ENCODE peak calls at places on chromosomes 1 and 21, in five cellular contexts. J is upper lobe of right lung, H is MM.1S, D is body of pancreas, Q is cardiac muscle cell. G is an unnamed sample. For H3K27me3, the result is how much of the 10 kb centered on the place peaks cover.

GRCh38 chr1:34924759-34925555 is 4.5 kb downstream of the DLGAP3 start:
- DNase-seq in J (peak), H (peak), D (peak), Q (peak), G (peak)

GRCh38 chr1:235017719-235018118 is 110.9 kb downstream of the TOMM20 start:
- DNase-seq in J (no peak), H (no peak), D (no peak), Q (no peak), G (no peak)

GRCh38 chr1:9413877-9414213 is 121.2 kb downstream of the SPSB1 start:
- DNase-seq in J (peak), H (no peak), D (no peak), Q (no peak), G (no peak)

GRCh38 chr21:17925900-17926299 is 106.7 kb upstream of the C21orf91 start:
- DNase-seq in J (no peak), H (peak), D (no peak), Q (peak), G (no peak)

GRCh38 chr1:50271337-50271736 is 151.9 kb downstream of the DMRTA2 start:
- DNase-seq in J (no peak), H (no peak), D (no peak), Q (no peak), G (no peak)

GRCh38 chr1:164596149-164596548 is 37.2 kb downstream of the PBX1 start:
- DNase-seq in J (no peak), H (no peak), D (no peak), Q (no peak), G (no peak)

GRCh38 chr21:45091540-45092322 is 17.4 kb downstream of the ADARB1 start:
- DNase-seq in J (no peak), H (no peak), D (no peak), Q (peak), G (no peak)

GRCh38 chr1:6581561-6582305 is 1.9 kb downstream of the ZBTB48 start:
- DNase-seq in J (peak), H (no peak), D (no peak), Q (no peak), G (no peak)

GRCh38 chr21:29634410-29634809 is 305.4 kb downstream of the GRIK1 start:
- DNase-seq in J (no peak), H (no peak), D (no peak), Q (no peak), G (no peak)

GRCh38 chr1:111748618-111749337 is 6.9 kb upstream of the DDX20 start:
- DNase-seq in J (no peak), H (no peak), D (no peak), Q (no peak), G (no peak)

GRCh38 chr1:206909167-206909882 is 12.1 kb downstream of the IL24 start:
- DNase-seq in J (peak), H (no peak), D (peak), Q (no peak), G (peak)

GRCh38 chr1:39385067-39385988 is 106.1 kb upstream of the BMP8A start:
- DNase-seq in J (no peak), H (no peak), D (no peak), Q (no peak), G (no peak)

GRCh38 chr1:98086796-98087195 is 166.0 kb upstream of the DPYD start:
- DNase-seq in J (no peak), H (no peak), D (no peak), Q (peak), G (no peak)

GRCh38 chr1:34711936-34712688 is 42.7 kb upstream of the GJB5 start:
- DNase-seq in J (no peak), H (no peak), D (no peak), Q (no peak), G (no peak)

GRCh38 chr1:14924012-14924452 is 229.5 kb upstream of the TMEM51 start:
- DNase-seq in J (peak), H (peak), D (peak), Q (peak), G (peak)

GRCh38 chr1:63713627-63714481 is 60.0 kb upstream of the ROR1 start:
- DNase-seq in J (no peak), H (peak), D (no peak), Q (peak), G (no peak)

GRCh38 chr1:220300442-220301121 is 28.3 kb upstream of the RAB3GAP2 start:
- DNase-seq in J (peak), H (peak), D (peak), Q (peak), G (no peak)

GRCh38 chr21:21085206-21085605 is 87.0 kb downstream of the NCAM2 start:
- DNase-seq in J (no peak), H (no peak), D (no peak), Q (no peak), G (no peak)

GRCh38 chr1:248622491-248623106 is 12.3 kb downstream of the OR2T11 start:
- DNase-seq in J (no peak), H (peak), D (no peak), Q (peak), G (peak)

GRCh38 chr1:223556414-223557124 is 108.9 kb downstream of the CAPN8 start:
- DNase-seq in J (peak), H (peak), D (peak), Q (peak), G (no peak)

GRCh38 chr1:32743380-32744062 is 41.0 kb upstream of the SYNC start:
- DNase-seq in J (no peak), H (no peak), D (peak), Q (no peak), G (no peak)

GRCh38 chr21:24470852-24471251 is 1136.4 kb downstream of the MRPL39 start:
- DNase-seq in J (no peak), H (no peak), D (no peak), Q (no peak), G (no peak)

GRCh38 chr1:156386949-156387898 is 18.2 kb downstream of the RHBG start:
- DNase-seq in J (no peak), H (no peak), D (no peak), Q (no peak), G (no peak)

GRCh38 chr1:234120327-234120944 is 216.0 kb downstream of the SLC35F3 start:
- DNase-seq in J (no peak), H (no peak), D (no peak), Q (no peak), G (no peak)

GRCh38 chr1:1182491-1183220 is 9.0 kb downstream of the TTLL10 start:
- DNase-seq in J (no peak), H (no peak), D (no peak), Q (no peak), G (no peak)

GRCh38 chr21:37564341-37564923 is 197.9 kb downstream of the DYRK1A start:
- DNase-seq in J (peak), H (peak), D (peak), Q (peak), G (peak)

GRCh38 chr1:193456883-193457282 is 270.5 kb upstream of the B3GALT2 start:
- DNase-seq in J (no peak), H (peak), D (no peak), Q (peak), G (no peak)

GRCh38 chr1:19122668-19123067 is 87.4 kb downstream of the UBR4 start:
- DNase-seq in J (no peak), H (no peak), D (no peak), Q (peak), G (no peak)

GRCh38 chr1:30816211-30817082 is 58.9 kb upstream of the LAPTM5 start:
- DNase-seq in J (no peak), H (no peak), D (peak), Q (peak), G (no peak)

GRCh38 chr1:203915811-203916210 is 54.4 kb downstream of the SNRPE start:
- DNase-seq in J (no peak), H (no peak), D (no peak), Q (no peak), G (no peak)

GRCh38 chr21:15191342-15191741 is 126.5 kb upstream of the NRIP1 start:
- DNase-seq in J (no peak), H (no peak), D (no peak), Q (no peak), G (no peak)

GRCh38 chr1:23591460-23592208 is 32.3 kb upstream of the ID3 start:
- DNase-seq in J (no peak), H (no peak), D (no peak), Q (no peak), G (no peak)

GRCh38 chr1:96882096-96882495 is 160.5 kb downstream of the PTBP2 start:
- DNase-seq in J (no peak), H (no peak), D (no peak), Q (peak), G (no peak)

GRCh38 chr1:16119926-16120325 is 35.9 kb downstream of the EPHA2 start:
- DNase-seq in J (no peak), H (no peak), D (no peak), Q (no peak), G (no peak)

GRCh38 chr1:24927886-24928630 is 2.0 kb downstream of the RUNX3 start:
- DNase-seq in J (no peak), H (no peak), D (no peak), Q (peak), G (no peak)

GRCh38 chr1:24925082-24925779 is 4.8 kb downstream of the RUNX3 start:
- DNase-seq in J (no peak), H (no peak), D (no peak), Q (no peak), G (peak)

GRCh38 chr1:24927473-24927872 is 2.6 kb downstream of the RUNX3 start:
- DNase-seq in J (no peak), H (no peak), D (no peak), Q (no peak), G (no peak)

GRCh38 chr1:24925963-24926362 is 4.1 kb downstream of the RUNX3 start:
- DNase-seq in J (no peak), H (no peak), D (no peak), Q (no peak), G (no peak)

GRCh38 chr1:24926596-24927249 is 3.4 kb downstream of the RUNX3 start:
- DNase-seq in J (no peak), H (no peak), D (no peak), Q (peak), G (no peak)
- H3K27me3 ChIP-seq in J (half or more), H (under half), D (under half), Q (half or more), G (under half)

GRCh38 chr1:85611856-85612255 is 31.3 kb downstream of the CCN1 start:
- DNase-seq in J (peak), H (no peak), D (peak), Q (peak), G (no peak)

GRCh38 chr1:85609976-85610375 is 29.4 kb downstream of the CCN1 start:
- DNase-seq in J (no peak), H (no peak), D (no peak), Q (no peak), G (no peak)

GRCh38 chr1:85608851-85609250 is 28.3 kb downstream of the CCN1 start:
- DNase-seq in J (no peak), H (no peak), D (no peak), Q (no peak), G (no peak)

GRCh38 chr1:85612704-85613361 is 32.3 kb downstream of the CCN1 start:
- DNase-seq in J (no peak), H (peak), D (peak), Q (peak), G (no peak)

GRCh38 chr1:85611390-85611789 is 30.8 kb downstream of the CCN1 start:
- DNase-seq in J (no peak), H (no peak), D (no peak), Q (peak), G (no peak)
- H3K27ac ChIP-seq in J (peak), H (no peak), D (peak), Q (peak), G (no peak)

GRCh38 chr1:175704621-175705020 is 38.8 kb downstream of the TNR start:
- DNase-seq in J (no peak), H (no peak), D (no peak), Q (no peak), G (no peak)

GRCh38 chr1:175702079-175702795 is 41.2 kb downstream of the TNR start:
- DNase-seq in J (no peak), H (no peak), D (no peak), Q (no peak), G (no peak)

DNA sequence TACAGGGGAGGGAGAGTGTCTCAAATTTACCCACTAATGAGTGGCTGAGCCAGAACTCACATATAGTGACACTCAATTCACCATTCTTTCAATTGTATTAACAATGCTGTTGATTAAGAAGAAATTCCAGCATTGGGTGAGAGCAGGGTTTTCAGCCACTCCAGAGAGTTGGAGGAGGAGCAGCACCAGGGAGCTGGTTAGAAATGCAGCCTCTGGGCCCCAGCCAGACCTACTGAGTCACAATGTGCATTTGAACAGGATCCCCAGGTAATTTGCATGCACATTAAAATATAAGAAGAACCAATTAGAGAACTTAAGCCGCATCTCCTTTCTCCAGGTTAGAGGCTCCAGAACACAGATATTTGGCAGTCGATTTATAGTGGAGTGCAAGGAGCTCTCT is 41.8 kb downstream of the TNR start:
- DNase-seq in J (no peak), H (no peak), D (no peak), Q (no peak), G (no peak)
- H3K4me3 ChIP-seq in J (no peak), H (no peak), D (no peak), Q (no peak), G (no peak)

GRCh38 chr21:46096997-46097825 is 701 bp upstream of the COL6A2 start:
- DNase-seq in J (peak), H (no peak), D (peak), Q (no peak), G (peak)

GRCh38 chr21:46095106-46095719 is 2.7 kb upstream of the COL6A2 start:
- DNase-seq in J (peak), H (no peak), D (no peak), Q (no peak), G (no peak)

GRCh38 chr21:46096596-46096981 is 1.3 kb upstream of the COL6A2 start:
- DNase-seq in J (no peak), H (no peak), D (no peak), Q (no peak), G (no peak)

GRCh38 chr21:46094401-46095105 is 3.4 kb upstream of the COL6A2 start:
- DNase-seq in J (peak), H (no peak), D (no peak), Q (no peak), G (no peak)

GRCh38 chr21:46095814-46096595 is 1.9 kb upstream of the COL6A2 start:
- DNase-seq in J (peak), H (no peak), D (no peak), Q (no peak), G (peak)
- H3K27me3 ChIP-seq in J (under half), H (half or more), D (under half), Q (under half), G (under half)

GRCh38 chr1:161092621-161093028 is 3.3 kb upstream of the NECTIN4 start:
- DNase-seq in J (no peak), H (no peak), D (no peak), Q (no peak), G (no peak)
- H3K27ac ChIP-seq in J (no peak), H (no peak), D (no peak), Q (no peak), G (no peak)

GRCh38 chr1:44675186-44675585 is 672 bp downstream of the ARMH1 start:
- DNase-seq in J (peak), H (no peak), D (no peak), Q (no peak), G (no peak)
- H3K4me3 ChIP-seq in J (peak), H (peak), D (no peak), Q (peak), G (peak)

GRCh38 chr21:30900881-30901280 is 19.5 kb upstream of the KRTAP11-1 start:
- DNase-seq in J (no peak), H (no peak), D (no peak), Q (no peak), G (no peak)
- H3K27me3 ChIP-seq in J (under half), H (under half), D (under half), Q (under half), G (under half)

GRCh38 chr1:79787631-79788030 is 781.1 kb upstream of the ADGRL4 start:
- DNase-seq in J (no peak), H (no peak), D (no peak), Q (no peak), G (no peak)

GRCh38 chr1:79791488-79792211 is 785.1 kb upstream of the ADGRL4 start:
- DNase-seq in J (no peak), H (no peak), D (no peak), Q (peak), G (no peak)

GRCh38 chr1:79781261-79781660 is 774.7 kb upstream of the ADGRL4 start:
- DNase-seq in J (no peak), H (no peak), D (no peak), Q (no peak), G (no peak)

GRCh38 chr1:79790950-79791349 is 784.4 kb upstream of the ADGRL4 start:
- DNase-seq in J (no peak), H (no peak), D (no peak), Q (peak), G (no peak)

DNA sequence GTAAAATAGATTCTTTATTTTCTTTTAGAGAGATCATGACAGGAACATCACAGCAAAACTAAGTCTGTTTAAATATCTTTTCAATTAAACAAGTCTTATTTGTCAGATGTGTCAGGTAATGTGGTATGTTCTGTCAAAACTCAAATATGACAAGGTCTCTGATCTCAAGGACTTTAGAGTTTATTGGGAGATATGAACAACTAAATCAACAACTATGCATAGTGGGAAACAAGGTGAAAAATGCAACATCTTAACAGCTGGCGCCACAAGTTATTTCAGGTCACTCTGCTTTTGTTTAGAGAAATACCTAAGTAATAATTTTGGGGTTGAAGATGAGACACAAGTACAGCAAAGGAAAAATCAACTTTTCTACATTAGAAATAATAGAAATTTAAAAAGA is 779.4 kb upstream of the ADGRL4 start:
- DNase-seq in J (no peak), H (no peak), D (no peak), Q (no peak), G (no peak)
- H3K27ac ChIP-seq in J (no peak), H (no peak), D (peak), Q (no peak), G (no peak)

GRCh38 chr1:101164776-101165175 is 72.0 kb upstream of the S1PR1 start:
- DNase-seq in J (no peak), H (no peak), D (no peak), Q (no peak), G (no peak)
- H3K4me3 ChIP-seq in J (no peak), H (no peak), D (no peak), Q (no peak), G (no peak)

GRCh38 chr21:9755611-9756010 is 765.8 kb upstream of the TPTE start:
- DNase-seq in J (no peak), H (no peak), D (no peak), Q (no peak), G (no peak)

GRCh38 chr21:9758888-9759287 is 762.5 kb upstream of the TPTE start:
- DNase-seq in J (no peak), H (no peak), D (no peak), Q (no peak), G (no peak)

GRCh38 chr21:9758141-9758540 is 763.2 kb upstream of the TPTE start:
- DNase-seq in J (no peak), H (no peak), D (no peak), Q (no peak), G (no peak)

GRCh38 chr21:9753943-9754342 is 767.4 kb upstream of the TPTE start:
- DNase-seq in J (no peak), H (no peak), D (no peak), Q (no peak), G (no peak)

DNA sequence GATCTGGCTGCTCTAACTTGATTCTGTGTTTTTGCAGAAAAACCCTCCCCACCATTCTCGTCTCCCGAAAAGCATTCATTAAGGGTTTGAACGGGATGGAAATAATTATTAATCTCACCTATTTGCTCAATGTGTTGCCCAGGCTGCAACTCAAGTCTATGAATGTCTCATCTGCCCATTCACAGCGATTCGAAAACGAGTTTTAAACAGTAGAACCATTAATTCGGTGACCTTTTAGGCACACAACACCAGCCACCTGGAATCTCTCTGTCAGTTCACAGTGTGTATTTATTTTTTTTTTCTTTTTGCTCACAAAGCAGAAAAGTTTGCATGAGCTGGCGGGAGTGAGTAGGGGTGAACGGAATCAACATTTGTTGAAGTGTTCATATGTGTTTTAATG is 764.7 kb upstream of the TPTE start:
- DNase-seq in J (no peak), H (no peak), D (no peak), Q (no peak), G (no peak)
- H3K27me3 ChIP-seq in J (under half), H (under half), D (under half), Q (under half), G (under half)

G was measured in naive thymus-derived CD4-positive, alpha-beta T cell.